ENCODE peak calls at places on chromosome 1, in five cellular contexts. One of them, this sample, is unnamed.

GRCh38 chr1:197101920-197102319 is 34.9 kb upstream of the F13B start:
- DNase-seq in iPS-NIHi11: no peak
- DNase-seq in activated CD4-positive, alpha-beta memory T cell treated with anti-CD3 and anti-CD28 coated beads, Interleukin-2, amount 10 ng/mL, durations not matched to agents 7 days and 5 days: no peak
- DNase-seq in stimulated activated CD4-positive, alpha-beta T cell treated with anti-CD3 and anti-CD28 coated beads, Interleukin-2, amount 100 ng/mL, for 4 hours: no peak
- DNase-seq in NCI-H774: no peak
- DNase-seq in this sample: no peak

GRCh38 chr1:231106347-231106746 is 55.5 kb upstream of the TRIM67 start:
- DNase-seq in activated CD4-positive, alpha-beta memory T cell treated with anti-CD3 and anti-CD28 coated beads, Interleukin-2, amount 10 ng/mL, durations not matched to agents 7 days and 5 days: no peak
- DNase-seq in stimulated activated CD4-positive, alpha-beta T cell treated with anti-CD3 and anti-CD28 coated beads, Interleukin-2, amount 100 ng/mL, for 4 hours: no peak
- DNase-seq in iPS-NIHi11: no peak
- DNase-seq in NCI-H774: no peak
- DNase-seq in this sample: no peak

GRCh38 chr1:65429078-65429477 is 8.6 kb downstream of the LEPR start:
- DNase-seq in activated CD4-positive, alpha-beta memory T cell treated with anti-CD3 and anti-CD28 coated beads, Interleukin-2, amount 10 ng/mL, durations not matched to agents 7 days and 5 days: no peak
- DNase-seq in iPS-NIHi11: no peak
- DNase-seq in stimulated activated CD4-positive, alpha-beta T cell treated with anti-CD3 and anti-CD28 coated beads, Interleukin-2, amount 100 ng/mL, for 4 hours: no peak
- DNase-seq in NCI-H774: no peak
- DNase-seq in this sample: no peak

GRCh38 chr1:212613440-212614335 is 5.1 kb downstream of the ATF3 start:
- DNase-seq in iPS-NIHi11: no peak
- DNase-seq in activated CD4-positive, alpha-beta memory T cell treated with anti-CD3 and anti-CD28 coated beads, Interleukin-2, amount 10 ng/mL, durations not matched to agents 7 days and 5 days: no peak
- DNase-seq in NCI-H774: no peak
- DNase-seq in stimulated activated CD4-positive, alpha-beta T cell treated with anti-CD3 and anti-CD28 coated beads, Interleukin-2, amount 100 ng/mL, for 4 hours: no peak
- DNase-seq in this sample: no peak

GRCh38 chr1:53390261-53390660 is 62.4 kb upstream of the LRP8 start:
- DNase-seq in stimulated activated CD4-positive, alpha-beta T cell treated with anti-CD3 and anti-CD28 coated beads, Interleukin-2, amount 100 ng/mL, for 4 hours: no peak
- DNase-seq in NCI-H774: no peak
- DNase-seq in iPS-NIHi11: no peak
- DNase-seq in activated CD4-positive, alpha-beta memory T cell treated with anti-CD3 and anti-CD28 coated beads, Interleukin-2, amount 10 ng/mL, durations not matched to agents 7 days and 5 days: no peak
- DNase-seq in this sample: no peak

GRCh38 chr1:7375329-7375728 is 395.8 kb upstream of the VAMP3 start:
- DNase-seq in stimulated activated CD4-positive, alpha-beta T cell treated with anti-CD3 and anti-CD28 coated beads, Interleukin-2, amount 100 ng/mL, for 4 hours: no peak
- DNase-seq in iPS-NIHi11: no peak
- DNase-seq in NCI-H774: no peak
- DNase-seq in activated CD4-positive, alpha-beta memory T cell treated with anti-CD3 and anti-CD28 coated beads, Interleukin-2, amount 10 ng/mL, durations not matched to agents 7 days and 5 days: no peak
- DNase-seq in this sample: no peak

GRCh38 chr1:246784621-246785535 is 60.7 kb downstream of the SCCPDH start:
- DNase-seq in activated CD4-positive, alpha-beta memory T cell treated with anti-CD3 and anti-CD28 coated beads, Interleukin-2, amount 10 ng/mL, durations not matched to agents 7 days and 5 days: no peak
- DNase-seq in stimulated activated CD4-positive, alpha-beta T cell treated with anti-CD3 and anti-CD28 coated beads, Interleukin-2, amount 100 ng/mL, for 4 hours: no peak
- DNase-seq in NCI-H774: no peak
- DNase-seq in iPS-NIHi11: no peak
- DNase-seq in this sample: no peak

GRCh38 chr1:6033986-6034749 is 11.5 kb upstream of the KCNAB2 start:
- DNase-seq in NCI-H774: no peak
- DNase-seq in stimulated activated CD4-positive, alpha-beta T cell treated with anti-CD3 and anti-CD28 coated beads, Interleukin-2, amount 100 ng/mL, for 4 hours: no peak
- DNase-seq in iPS-NIHi11: peak
- DNase-seq in activated CD4-positive, alpha-beta memory T cell treated with anti-CD3 and anti-CD28 coated beads, Interleukin-2, amount 10 ng/mL, durations not matched to agents 7 days and 5 days: peak
- DNase-seq in this sample: peak

GRCh38 chr1:161206411-161207140 is 4.4 kb downstream of the NDUFS2 start:
- DNase-seq in stimulated activated CD4-positive, alpha-beta T cell treated with anti-CD3 and anti-CD28 coated beads, Interleukin-2, amount 100 ng/mL, for 4 hours: no peak
- DNase-seq in iPS-NIHi11: no peak
- DNase-seq in NCI-H774: no peak
- DNase-seq in activated CD4-positive, alpha-beta memory T cell treated with anti-CD3 and anti-CD28 coated beads, Interleukin-2, amount 10 ng/mL, durations not matched to agents 7 days and 5 days: no peak
- DNase-seq in this sample: no peak

GRCh38 chr1:66764994-66765578 is 12.8 kb downstream of the DYNLT5 start:
- DNase-seq in activated CD4-positive, alpha-beta memory T cell treated with anti-CD3 and anti-CD28 coated beads, Interleukin-2, amount 10 ng/mL, durations not matched to agents 7 days and 5 days: peak
- DNase-seq in NCI-H774: peak
- DNase-seq in iPS-NIHi11: peak
- DNase-seq in stimulated activated CD4-positive, alpha-beta T cell treated with anti-CD3 and anti-CD28 coated beads, Interleukin-2, amount 100 ng/mL, for 4 hours: peak
- DNase-seq in this sample: peak

GRCh38 chr1:15915991-15916390 is 59.9 kb downstream of the ZBTB17 start:
- DNase-seq in NCI-H774: no peak
- DNase-seq in stimulated activated CD4-positive, alpha-beta T cell treated with anti-CD3 and anti-CD28 coated beads, Interleukin-2, amount 100 ng/mL, for 4 hours: no peak
- DNase-seq in iPS-NIHi11: no peak
- DNase-seq in activated CD4-positive, alpha-beta memory T cell treated with anti-CD3 and anti-CD28 coated beads, Interleukin-2, amount 10 ng/mL, durations not matched to agents 7 days and 5 days: no peak
- DNase-seq in this sample: no peak

GRCh38 chr1:162942903-162943567 is 82.1 kb upstream of the CCDC190 start:
- DNase-seq in activated CD4-positive, alpha-beta memory T cell treated with anti-CD3 and anti-CD28 coated beads, Interleukin-2, amount 10 ng/mL, durations not matched to agents 7 days and 5 days: no peak
- DNase-seq in stimulated activated CD4-positive, alpha-beta T cell treated with anti-CD3 and anti-CD28 coated beads, Interleukin-2, amount 100 ng/mL, for 4 hours: no peak
- DNase-seq in iPS-NIHi11: peak
- DNase-seq in NCI-H774: no peak
- DNase-seq in this sample: no peak

GRCh38 chr1:94602802-94603625 is 61.5 kb upstream of the F3 start:
- DNase-seq in stimulated activated CD4-positive, alpha-beta T cell treated with anti-CD3 and anti-CD28 coated beads, Interleukin-2, amount 100 ng/mL, for 4 hours: no peak
- DNase-seq in activated CD4-positive, alpha-beta memory T cell treated with anti-CD3 and anti-CD28 coated beads, Interleukin-2, amount 10 ng/mL, durations not matched to agents 7 days and 5 days: no peak
- DNase-seq in iPS-NIHi11: no peak
- DNase-seq in NCI-H774: no peak
- DNase-seq in this sample: no peak

GRCh38 chr1:205066221-205066818 is 17.9 kb downstream of the TMEM81 start:
- DNase-seq in stimulated activated CD4-positive, alpha-beta T cell treated with anti-CD3 and anti-CD28 coated beads, Interleukin-2, amount 100 ng/mL, for 4 hours: no peak
- DNase-seq in NCI-H774: no peak
- DNase-seq in iPS-NIHi11: peak
- DNase-seq in activated CD4-positive, alpha-beta memory T cell treated with anti-CD3 and anti-CD28 coated beads, Interleukin-2, amount 10 ng/mL, durations not matched to agents 7 days and 5 days: no peak
- DNase-seq in this sample: no peak

GRCh38 chr1:200428482-200429205 is 18.8 kb upstream of the ZNF281 start:
- DNase-seq in stimulated activated CD4-positive, alpha-beta T cell treated with anti-CD3 and anti-CD28 coated beads, Interleukin-2, amount 100 ng/mL, for 4 hours: no peak
- DNase-seq in activated CD4-positive, alpha-beta memory T cell treated with anti-CD3 and anti-CD28 coated beads, Interleukin-2, amount 10 ng/mL, durations not matched to agents 7 days and 5 days: no peak
- DNase-seq in NCI-H774: no peak
- DNase-seq in iPS-NIHi11: no peak
- DNase-seq in this sample: no peak

GRCh38 chr1:225603538-225604354 is 49.2 kb downstream of the ENAH start:
- DNase-seq in NCI-H774: peak
- DNase-seq in activated CD4-positive, alpha-beta memory T cell treated with anti-CD3 and anti-CD28 coated beads, Interleukin-2, amount 10 ng/mL, durations not matched to agents 7 days and 5 days: no peak
- DNase-seq in stimulated activated CD4-positive, alpha-beta T cell treated with anti-CD3 and anti-CD28 coated beads, Interleukin-2, amount 100 ng/mL, for 4 hours: no peak
- DNase-seq in iPS-NIHi11: no peak
- DNase-seq in this sample: no peak

This sample was measured in activated T-cell treated with anti-CD3 and anti-CD28 coated beads, Interleukin-2, amount 50 U/mL, for 4 hours.